ENCODE peak calls at places on chromosomes 12 and 14, in ten cellular contexts. R is GM13976, H is NAMALWA, V is sciatic nerve, N is left cardiac atrium, Y is G401, A is activated T-cell treated with anti-CD3 and anti-CD28 coated beads for 24 hours, M is Caki2, O is activated gamma-delta T cell, L is HT1080. B is an unnamed sample.

GRCh38 chr12:120940799-120941198 is 36.6 kb upstream of the SPPL3 start:
- DNase-seq in R (no peak), H (no peak), V (no peak), N (no peak), Y (no peak), A (no peak), M (peak; percentile 90), O (no peak), L (peak; percentile 25), B (no peak)

GRCh38 chr14:97218336-97218712 is 421.1 kb downstream of the VRK1 start:
- DNase-seq in R (no peak), H (no peak), V (no peak), N (no peak), Y (no peak), A (no peak), M (no peak), O (no peak), L (no peak), B (no peak)

GRCh38 chr12:92503029-92503931 is 199.5 kb upstream of the PLEKHG7 start:
- DNase-seq in R (peak; percentile 35), H (peak; percentile 26), V (no peak), N (no peak), Y (peak; percentile 80), A (peak; percentile 19), M (no peak), O (no peak), L (no peak), B (no peak)

GRCh38 chr12:53500119-53500775 is 836 bp upstream of the TARBP2 start:
- DNase-seq in R (no peak), H (peak; percentile 63), V (peak; percentile 81), N (peak; percentile 71), Y (no peak), A (no peak), M (peak; percentile 59), O (no peak), L (peak; percentile 39), B (peak; percentile 58)

GRCh38 chr12:46516933-46517578 is 144.5 kb upstream of the SLC38A2 start:
- DNase-seq in R (peak; percentile 58), H (no peak), V (no peak), N (no peak), Y (no peak), A (no peak), M (no peak), O (no peak), L (no peak), B (no peak)

GRCh38 chr12:112190626-112191025 is 65.3 kb downstream of the TRAFD1 start:
- DNase-seq in R (no peak), H (no peak), V (no peak), N (no peak), Y (peak; percentile 15), A (no peak), M (no peak), O (no peak), L (no peak), B (no peak)

GRCh38 chr12:11134300-11134699 is at the start of gene TAS2R30:
- DNase-seq in R (no peak), H (no peak), V (no peak), N (no peak), Y (peak; percentile 10), A (no peak), M (no peak), O (no peak), L (no peak), B (no peak)

GRCh38 chr12:116954700-116955381 is 44.1 kb downstream of the FBXW8 start:
- DNase-seq in R (no peak), H (no peak), V (peak; percentile 63), N (peak; percentile 49), Y (no peak), A (no peak), M (no peak), O (no peak), L (no peak), B (no peak)

GRCh38 chr12:127170271-127171180 is 1096.4 kb upstream of the TMEM132C start:
- DNase-seq in R (no peak), H (no peak), V (no peak), N (no peak), Y (no peak), A (no peak), M (no peak), O (no peak), L (no peak), B (no peak)

GRCh38 chr12:69101505-69101904 is 137.9 kb upstream of the CPSF6 start:
- DNase-seq in R (no peak), H (no peak), V (no peak), N (no peak), Y (no peak), A (no peak), M (peak; percentile 61), O (no peak), L (no peak), B (no peak)

GRCh38 chr12:69987453-69988102 is 162.6 kb downstream of the MYRFL start:
- DNase-seq in R (no peak), H (no peak), V (no peak), N (peak; percentile 31), Y (no peak), A (no peak), M (peak; percentile 87), O (no peak), L (peak; percentile 84), B (peak; percentile 65)

GRCh38 chr14:96135285-96135684 is 69.4 kb upstream of the BDKRB2 start:
- DNase-seq in R (no peak), H (no peak), V (no peak), N (no peak), Y (no peak), A (no peak), M (peak; percentile 17), O (no peak), L (no peak), B (no peak)

GRCh38 chr12:26271889-26272492 is 76.6 kb downstream of the SSPN start:
- DNase-seq in R (peak; percentile 31), H (no peak), V (peak; percentile 92), N (peak; percentile 91), Y (no peak), A (no peak), M (peak; percentile 73), O (no peak), L (peak; percentile 19), B (no peak)

GRCh38 chr12:105946541-105946940 is 192.2 kb downstream of the NUAK1 start:
- DNase-seq in R (no peak), H (no peak), V (no peak), N (peak; percentile 75), Y (no peak), A (no peak), M (no peak), O (no peak), L (no peak), B (no peak)

GRCh38 chr12:21615441-21615840 is 10.8 kb upstream of the GYS2 start:
- DNase-seq in R (no peak), H (no peak), V (no peak), N (no peak), Y (no peak), A (no peak), M (no peak), O (no peak), L (peak; percentile 37), B (no peak)

GRCh38 chr12:47192046-47192445 is 112.3 kb upstream of the AMIGO2 start:
- DNase-seq in R (no peak), H (no peak), V (no peak), N (no peak), Y (no peak), A (no peak), M (no peak), O (no peak), L (no peak), B (no peak)

GRCh38 chr12:98373019-98373554 is 142.3 kb upstream of the TMPO start:
- DNase-seq in R (peak; percentile 22), H (peak; percentile 56), V (no peak), N (no peak), Y (peak; percentile 33), A (no peak), M (peak; percentile 19), O (no peak), L (peak; percentile 40), B (peak; percentile 50)

GRCh38 chr12:11839093-11839641 is 189.7 kb downstream of the ETV6 start:
- DNase-seq in R (no peak), H (no peak), V (no peak), N (peak; percentile 63), Y (no peak), A (no peak), M (no peak), O (no peak), L (peak; percentile 93), B (no peak)